ENCODE peak calls at places on chromosomes 11 and 22, in eight cellular contexts. M is nephron progenitor cell; H is A549; G is CD4-positive, alpha-beta T cell; P is AG09309; X is activated CD8-positive, alpha-beta T cell treated with anti-CD3 and anti-CD28 coated beads for 36 hours; Q is thoracic aorta; V is type B pancreatic cell. J is an unnamed sample.

GRCh38 chr11:33000181-33000580 is 15.5 kb upstream of the DEPDC7 start:
- DNase-seq in H (no peak), P (peak; percentile 67), M (no peak), V (no peak), Q (no peak), G (no peak), X (no peak), J (no peak)

GRCh38 chr11:118910309-118911112 is 15.2 kb downstream of the BCL9L start:
- DNase-seq in Q (no peak), P (peak; percentile 91), H (no peak), X (peak; percentile 49), G (peak; percentile 40), V (peak; percentile 83), M (peak; percentile 76), J (peak; percentile 64)

GRCh38 chr22:39148727-39149535 is 3.5 kb downstream of the CBX7 start:
- DNase-seq in P (no peak), M (peak; percentile 52), Q (no peak), H (no peak), X (peak; percentile 88), G (peak; percentile 37), V (no peak), J (no peak)

GRCh38 chr11:36131719-36132349 is 157.4 kb downstream of the COMMD9 start:
- DNase-seq in G (no peak), P (no peak), V (no peak), Q (no peak), M (peak; percentile 48), X (peak; percentile 34), H (no peak), J (no peak)

GRCh38 chr11:66081505-66081904 is 11.4 kb downstream of the PACS1 start:
- DNase-seq in X (peak; percentile 89), V (no peak), M (no peak), P (no peak), H (no peak), G (peak; percentile 72), Q (no peak), J (peak; percentile 62)

GRCh38 chr11:72652871-72653615 is 21.2 kb downstream of the PDE2A start:
- DNase-seq in M (no peak), P (no peak), V (no peak), X (no peak), Q (no peak), H (no peak), G (no peak), J (no peak)

GRCh38 chr11:6249822-6250555 is 9.6 kb upstream of the CCKBR start:
- DNase-seq in V (no peak), Q (no peak), M (no peak), P (peak; percentile 74), H (peak; percentile 36), X (no peak), G (no peak), J (no peak)

GRCh38 chr11:5938603-5938965 is 3.5 kb upstream of the OR56A3 start:
- DNase-seq in P (no peak), M (no peak), G (no peak), H (no peak), X (no peak), V (no peak), Q (no peak), J (no peak)

GRCh38 chr11:24642648-24643047 is 145.8 kb downstream of the LUZP2 start:
- DNase-seq in V (no peak), Q (no peak), G (no peak), M (no peak), P (no peak), H (no peak), X (no peak), J (no peak)

GRCh38 chr11:70026726-70027125 is 51.4 kb upstream of the ANO1 start:
- DNase-seq in V (peak; percentile 49), P (no peak), Q (no peak), X (no peak), H (no peak), M (no peak), G (no peak), J (no peak)

GRCh38 chr11:112995423-112996084 is 34.3 kb downstream of the NCAM1 start:
- DNase-seq in G (no peak), X (no peak), M (peak; percentile 42), V (no peak), P (no peak), H (no peak), Q (no peak), J (no peak)

GRCh38 chr11:19382131-19382611 is 141.4 kb upstream of the E2F8 start:
- DNase-seq in G (no peak), Q (no peak), V (no peak), P (no peak), X (no peak), M (no peak), H (no peak), J (no peak)

GRCh38 chr11:93741094-93741881 is at the start of the genes C11orf54 and TAF1D:
- DNase-seq in M (peak; percentile 94), H (peak; percentile 75), P (peak; percentile 91), G (peak; percentile 95), V (peak; percentile 97), Q (peak; percentile 93), X (peak; percentile 97), J (peak; percentile 91)
- TF ChIP-seq CTCF in M (no peak), H (no peak), P (no peak), G (no peak), V (peak; percentile 40), Q (no peak), X (no peak), J (no peak)

GRCh38 chr22:27113211-27114030 is 456.0 kb downstream of the MIAT start:
- DNase-seq in H (peak; percentile 65), M (no peak), G (no peak), X (peak; percentile 9), P (peak; percentile 88), V (no peak), Q (peak; percentile 76), J (no peak)
- TF ChIP-seq CTCF in H (no peak), M (no peak), G (no peak), X (no peak), P (peak; percentile 7), V (no peak), Q (no peak), J (no peak)

DNA sequence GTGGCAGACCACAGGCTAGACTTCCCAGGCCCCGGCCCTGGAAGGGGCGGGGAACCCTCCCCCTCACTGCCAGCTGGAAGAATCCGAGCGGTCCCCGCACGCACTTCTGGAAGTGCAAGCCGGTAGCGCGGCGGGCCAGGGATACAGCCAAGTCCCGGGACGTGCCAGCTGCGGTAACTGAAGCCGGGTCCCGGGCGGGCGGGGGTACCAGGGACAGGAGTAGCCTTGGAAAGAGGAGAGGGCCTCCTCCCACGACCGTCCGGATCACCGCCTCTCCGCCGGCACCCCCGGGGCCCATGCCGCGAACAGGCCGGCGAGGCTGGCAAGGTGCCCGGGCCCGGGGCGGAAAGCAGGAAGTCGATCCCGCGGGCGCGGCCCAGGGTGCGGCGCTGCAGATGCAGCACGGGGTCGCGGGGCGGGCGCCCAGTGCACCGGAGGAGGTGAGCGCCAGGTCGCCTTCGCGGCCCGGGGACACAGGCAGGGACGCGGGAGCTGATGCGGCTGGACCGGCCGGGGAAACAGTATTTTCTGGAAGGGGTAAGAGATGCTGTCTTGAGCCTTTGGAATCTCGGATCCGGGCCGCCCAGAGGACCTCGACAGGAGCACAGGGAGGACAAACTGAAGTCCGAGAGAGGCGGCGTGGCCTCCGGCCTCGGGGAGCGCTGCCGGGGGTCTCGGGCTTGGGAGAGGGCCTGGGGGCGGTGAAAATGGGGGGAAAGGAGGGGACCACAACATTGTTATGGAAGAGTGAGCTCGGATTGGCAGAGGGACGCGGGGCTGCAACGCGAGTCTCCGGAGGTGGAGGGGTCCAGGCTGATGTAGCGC is 756 bp upstream of the SLC35C1 start:
- DNase-seq in P (no peak), X (peak; percentile 72), Q (peak; percentile 21), V (peak; percentile 82), G (peak; percentile 42), H (peak; percentile 47), M (peak; percentile 74), J (peak; percentile 55)
- TF ChIP-seq CTCF in P (no peak), X (no peak), Q (no peak), V (no peak), G (no peak), H (no peak), M (no peak), J (no peak)

GRCh38 chr11:77066229-77067023 is at the start of gene CAPN5:
- DNase-seq in P (peak; percentile 65), H (peak; percentile 95), V (peak; percentile 97), X (peak; percentile 87), Q (peak; percentile 43), M (peak; percentile 98), G (peak; percentile 71), J (peak; percentile 89)
- TF ChIP-seq CTCF in P (peak; percentile 41), H (peak; percentile 38), V (peak; percentile 65), X (peak; percentile 23), Q (peak; percentile 47), M (peak; percentile 37), G (no peak), J (peak; percentile 51)

GRCh38 chr11:11334607-11335006 is 18.4 kb downstream of the CSNK2A3 start:
- DNase-seq in X (no peak), V (no peak), G (no peak), Q (no peak), M (no peak), H (no peak), P (no peak), J (no peak)

GRCh38 chr11:11338304-11338703 is 14.7 kb downstream of the CSNK2A3 start:
- DNase-seq in Q (no peak), V (no peak), G (no peak), H (no peak), P (no peak), X (no peak), M (no peak), J (no peak)

GRCh38 chr11:11336664-11337063 is 16.4 kb downstream of the CSNK2A3 start:
- DNase-seq in H (no peak), P (no peak), V (no peak), Q (no peak), G (no peak), X (no peak), M (no peak), J (no peak)

GRCh38 chr11:11332141-11332710 is 20.8 kb downstream of the CSNK2A3 start:
- DNase-seq in V (no peak), Q (no peak), M (no peak), X (no peak), P (no peak), H (no peak), G (no peak), J (no peak)

GRCh38 chr11:11335043-11335442 is 18.0 kb downstream of the CSNK2A3 start:
- DNase-seq in Q (no peak), G (no peak), M (no peak), V (no peak), X (no peak), H (no peak), P (no peak), J (no peak)
- TF ChIP-seq CTCF in Q (no peak), G (no peak), M (no peak), V (no peak), X (no peak), H (no peak), P (no peak), J (no peak)

GRCh38 chr11:78034623-78035022 is 11.5 kb upstream of the KCTD14 start:
- DNase-seq in V (no peak), X (no peak), M (no peak), Q (no peak), H (no peak), G (no peak), P (no peak), J (no peak)
- TF ChIP-seq CTCF in V (no peak), X (no peak), M (no peak), Q (no peak), H (no peak), G (no peak), P (no peak), J (no peak)